ENCODE peak calls at places on chromosomes 12 and 14, in four cellular contexts. A, K, Y and Q are unnamed samples.

GRCh38 chr12:122845865-122846621 is 10.8 kb downstream of the HIP1R start:
- DNase-seq in Y (no peak), K (no peak), A (no peak), Q (no peak)

GRCh38 chr14:29937116-29937515 is 9.5 kb upstream of the PRKD1 start:
- DNase-seq in K (no peak), A (peak; percentile 71), Y (no peak), Q (no peak)

GRCh38 chr14:79016828-79017505 is 846.8 kb downstream of the NRXN3 start:
- DNase-seq in K (no peak), A (peak; percentile 79), Y (no peak), Q (no peak)

GRCh38 chr12:79424109-79424721 is 266.5 kb downstream of the PAWR start:
- DNase-seq in A (peak; percentile 88), Y (no peak), K (no peak), Q (no peak)

GRCh38 chr12:79834712-79835376 is 100.1 kb downstream of the PPP1R12A start:
- DNase-seq in K (no peak), A (no peak), Y (no peak), Q (no peak)

GRCh38 chr12:100795193-100796179 is 910 bp downstream of the ANO4 start:
- DNase-seq in Y (no peak), K (no peak), A (peak; percentile 7), Q (no peak)

GRCh38 chr14:35222324-35222723 is 69.9 kb upstream of the PSMA6 start:
- DNase-seq in Y (no peak), A (no peak), K (no peak), Q (no peak)

GRCh38 chr12:123634142-123634561 is 523 bp downstream of the GTF2H3 start:
- DNase-seq in K (no peak), Y (no peak), A (no peak), Q (no peak)

GRCh38 chr12:26317942-26318565 is 122.7 kb downstream of the SSPN start:
- DNase-seq in Y (no peak), A (peak; percentile 81), K (no peak), Q (peak; percentile 43)

GRCh38 chr12:44405267-44405666 is 470.8 kb downstream of the NELL2 start:
- DNase-seq in A (peak; percentile 1), Y (no peak), K (no peak), Q (no peak)

GRCh38 chr12:28066879-28067278 is 94.3 kb upstream of the PTHLH start:
- DNase-seq in A (peak; percentile 7), K (no peak), Y (no peak), Q (no peak)

GRCh38 chr12:54411398-54412241 is 7.4 kb downstream of the ITGA5 start:
- DNase-seq in K (no peak), Y (no peak), A (peak; percentile 99), Q (peak; percentile 33)

GRCh38 chr12:58916891-58917570 is 3.3 kb downstream of the LRIG3 start:
- DNase-seq in K (no peak), A (peak; percentile 78), Y (no peak), Q (no peak)
- H3K4me3 ChIP-seq in K (peak overlapping the region; percentile 78), A (peak overlapping the region; percentile 69), Y (no peak overlapping the region), Q (peak overlapping the region; percentile 90)

GRCh38 chr12:14394317-14395058 is 29.0 kb downstream of the ATF7IP start:
- DNase-seq in K (no peak), Y (peak; percentile 34), A (peak; percentile 51), Q (peak; percentile 83)
- H3K4me3 ChIP-seq in K (peak overlapping the region; percentile 35), Y (no peak overlapping the region), A (no peak overlapping the region), Q (peak overlapping the region; percentile 42)

GRCh38 chr14:61889914-61890351 is 127.7 kb downstream of the SNAPC1 start:
- DNase-seq in A (no peak), K (no peak), Y (no peak), Q (peak; percentile 82)
- H3K4me3 ChIP-seq in A (no peak overlapping the region), K (no peak overlapping the region), Y (no peak overlapping the region), Q (no peak overlapping the region)

GRCh38 chr14:58171090-58171489 is 19.1 kb upstream of the ARMH4 start:
- DNase-seq in A (peak; percentile 87), K (no peak), Y (peak; percentile 93), Q (peak; percentile 85)

GRCh38 chr14:58166005-58166983 is 14.3 kb upstream of the ARMH4 start:
- DNase-seq in Y (peak; percentile 88), K (no peak), A (peak; percentile 82), Q (peak; percentile 76)

GRCh38 chr14:58167891-58168290 is 15.9 kb upstream of the ARMH4 start:
- DNase-seq in K (no peak), A (no peak), Y (no peak), Q (no peak)

DNA sequence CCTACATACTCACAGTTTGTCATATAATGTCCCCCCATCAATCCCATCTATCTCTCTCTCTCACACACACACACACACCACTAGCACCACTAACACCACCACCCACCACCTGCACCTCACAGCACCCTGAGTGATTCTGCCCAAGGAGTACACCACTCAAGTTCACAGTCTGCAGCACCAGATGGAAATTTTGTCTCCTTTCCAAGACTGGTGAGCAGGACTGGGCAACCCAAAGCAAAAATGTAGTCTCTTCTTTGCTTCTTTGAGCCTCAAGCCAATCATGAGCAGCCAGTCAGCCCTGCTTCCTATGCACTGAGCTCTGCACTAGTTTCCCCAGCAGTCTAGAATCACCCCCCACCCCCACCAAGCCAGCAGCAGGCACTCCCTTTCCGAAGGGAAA is 15.0 kb upstream of the ARMH4 start:
- DNase-seq in K (no peak), Y (no peak), A (peak; percentile 5), Q (no peak)
- H3K4me3 ChIP-seq in K (no peak overlapping the region), Y (no peak overlapping the region), A (no peak overlapping the region), Q (no peak overlapping the region)